ENCODE peak calls at places on chromosomes 13 and 19, in seven cellular contexts. J, C, I, B, X, D and F are unnamed samples.

GRCh38 chr19:32289566-32290210 is 55.7 kb upstream of the ZNF507 start:
- DNase-seq in J (no peak), C (no peak), I (no peak), B (no peak), X (no peak), D (no peak), F (no peak)

GRCh38 chr19:4547303-4548237 is 7.7 kb upstream of the LRG1 start:
- DNase-seq in J (no peak), C (no peak), I (no peak), B (no peak), X (no peak), D (no peak), F (peak)

GRCh38 chr19:51702103-51702753 is 9.1 kb downstream of the SPACA6 start:
- DNase-seq in J (peak), C (no peak), I (no peak), B (peak), X (no peak), D (peak), F (peak)

GRCh38 chr13:76014618-76015315 is 378.6 kb downstream of the LMO7 start:
- DNase-seq in J (no peak), C (no peak), I (no peak), B (no peak), X (no peak), D (no peak), F (peak)

GRCh38 chr13:31538067-31539042 is 201.0 kb upstream of the RXFP2 start:
- DNase-seq in J (no peak), C (no peak), I (peak), B (no peak), X (peak), D (peak), F (peak)

GRCh38 chr19:17244618-17245534 is 843 bp downstream of the NR2F6 start:
- DNase-seq in J (peak), C (no peak), I (no peak), B (no peak), X (no peak), D (peak), F (no peak)

GRCh38 chr19:31289976-31290375 is 59.3 kb downstream of the TSHZ3 start:
- DNase-seq in J (no peak), C (no peak), I (no peak), B (no peak), X (no peak), D (no peak), F (no peak)

GRCh38 chr19:31449379-31449778 is 100.1 kb upstream of the TSHZ3 start:
- DNase-seq in J (no peak), C (no peak), I (no peak), B (no peak), X (no peak), D (no peak), F (no peak)

GRCh38 chr13:111079375-111079774 is 35.7 kb upstream of the ARHGEF7 start:
- DNase-seq in J (no peak), C (no peak), I (no peak), B (no peak), X (no peak), D (no peak), F (no peak)

GRCh38 chr19:41325947-41326706 is 16.2 kb downstream of the CCDC97 start:
- DNase-seq in J (peak), C (no peak), I (no peak), B (no peak), X (no peak), D (peak), F (no peak)

GRCh38 chr19:16895467-16896097 is 6.8 kb downstream of the F2RL3 start:
- DNase-seq in J (no peak), C (no peak), I (no peak), B (no peak), X (no peak), D (no peak), F (no peak)

GRCh38 chr13:26619321-26619720 is 61.8 kb downstream of the WASF3 start:
- DNase-seq in J (no peak), C (no peak), I (no peak), B (no peak), X (no peak), D (no peak), F (no peak)

GRCh38 chr13:31818236-31818635 is 78.9 kb downstream of the RXFP2 start:
- DNase-seq in J (no peak), C (no peak), I (no peak), B (no peak), X (no peak), D (no peak), F (no peak)

GRCh38 chr13:29579094-29579493 is 16.4 kb downstream of the SLC7A1 start:
- DNase-seq in J (no peak), C (no peak), I (no peak), B (no peak), X (no peak), D (no peak), F (peak)

GRCh38 chr13:99803141-99803540 is 168.4 kb downstream of the ZIC5 start:
- DNase-seq in J (no peak), C (no peak), I (no peak), B (no peak), X (no peak), D (no peak), F (no peak)

GRCh38 chr13:112012004-112012704 is 54.8 kb upstream of the SOX1 start:
- DNase-seq in J (no peak), C (no peak), I (no peak), B (no peak), X (no peak), D (no peak), F (no peak)

GRCh38 chr13:36920612-36921185 is 661 bp upstream of the SMAD9 start:
- DNase-seq in J (no peak), C (no peak), I (no peak), B (no peak), X (no peak), D (no peak), F (no peak)

GRCh38 chr19:19606021-19606420 is 12.5 kb downstream of the PBX4 start:
- DNase-seq in J (peak), C (peak), I (no peak), B (peak), X (no peak), D (peak), F (peak)

GRCh38 chr19:30097746-30098280 is 155.8 kb downstream of the URI1 start:
- DNase-seq in J (no peak), C (no peak), I (no peak), B (no peak), X (no peak), D (no peak), F (no peak)

GRCh38 chr13:79736356-79736755 is 255.4 kb downstream of the NDFIP2 start:
- DNase-seq in J (no peak), C (no peak), I (no peak), B (no peak), X (no peak), D (no peak), F (no peak)

GRCh38 chr13:44768775-44769578 is 192.8 kb upstream of the TSC22D1 start:
- DNase-seq in J (no peak), C (no peak), I (no peak), B (no peak), X (no peak), D (no peak), F (peak)

GRCh38 chr19:15449620-15450527 is at the start of gene WIZ:
- DNase-seq in J (peak), C (peak), I (peak), B (peak), X (peak), D (peak), F (peak)

GRCh38 chr13:30371649-30372265 is 50.5 kb upstream of the UBE2L5 start:
- DNase-seq in J (peak), C (no peak), I (peak), B (peak), X (no peak), D (peak), F (peak)